ENCODE peak calls at places on chromosomes 1 and 21, in seven cellular contexts. One of them, this sample, is unnamed.

GRCh38 chr21:35358008-35358407 is 308.9 kb upstream of the RUNX1 start:
- DNase-seq in astrocyte of the cerebellum: no peak
- DNase-seq in cardiac fibroblast: no peak
- DNase-seq in endodermal cell: no peak
- DNase-seq in fibroblast of the aortic adventitia: no peak
- DNase-seq in AG04449: no peak
- DNase-seq in stomach: no peak
- DNase-seq in this sample: no peak

GRCh38 chr1:229410692-229411433 is 23.0 kb downstream of the ACTA1 start:
- DNase-seq in astrocyte of the cerebellum: no peak
- DNase-seq in cardiac fibroblast: peak; percentile 62
- DNase-seq in endodermal cell: peak; percentile 82
- DNase-seq in fibroblast of the aortic adventitia: peak; percentile 47
- DNase-seq in AG04449: no peak
- DNase-seq in stomach: peak; percentile 71
- DNase-seq in this sample: no peak

GRCh38 chr1:24279590-24280232 is 39.4 kb upstream of the GRHL3 start:
- DNase-seq in astrocyte of the cerebellum: no peak
- DNase-seq in cardiac fibroblast: no peak
- DNase-seq in endodermal cell: no peak
- DNase-seq in fibroblast of the aortic adventitia: no peak
- DNase-seq in AG04449: no peak
- DNase-seq in stomach: no peak
- DNase-seq in this sample: no peak

GRCh38 chr1:62536865-62537264 is 60.5 kb upstream of the ANGPTL3 start:
- DNase-seq in astrocyte of the cerebellum: no peak
- DNase-seq in cardiac fibroblast: no peak
- DNase-seq in endodermal cell: no peak
- DNase-seq in fibroblast of the aortic adventitia: no peak
- DNase-seq in AG04449: no peak
- DNase-seq in stomach: no peak
- DNase-seq in this sample: no peak

GRCh38 chr1:16925635-16926490 is 4.1 kb downstream of the CROCC start:
- DNase-seq in astrocyte of the cerebellum: no peak
- DNase-seq in cardiac fibroblast: no peak
- DNase-seq in endodermal cell: no peak
- DNase-seq in fibroblast of the aortic adventitia: no peak
- DNase-seq in AG04449: no peak
- DNase-seq in stomach: no peak
- DNase-seq in this sample: no peak

GRCh38 chr1:228336308-228337030 is 70.2 kb downstream of the TRIM11 start:
- DNase-seq in astrocyte of the cerebellum: no peak
- DNase-seq in cardiac fibroblast: peak; percentile 7
- DNase-seq in endodermal cell: no peak
- DNase-seq in fibroblast of the aortic adventitia: no peak
- DNase-seq in AG04449: no peak
- DNase-seq in stomach: no peak
- DNase-seq in this sample: peak; percentile 63

GRCh38 chr1:27787895-27788294 is 14.9 kb downstream of the STX12 start:
- DNase-seq in astrocyte of the cerebellum: peak; percentile 11
- DNase-seq in cardiac fibroblast: peak; percentile 89
- DNase-seq in endodermal cell: no peak
- DNase-seq in fibroblast of the aortic adventitia: peak; percentile 75
- DNase-seq in AG04449: no peak
- DNase-seq in stomach: no peak
- DNase-seq in this sample: no peak

GRCh38 chr1:45386219-45386618 is 46.0 kb upstream of the MUTYH start:
- DNase-seq in astrocyte of the cerebellum: no peak
- DNase-seq in cardiac fibroblast: no peak
- DNase-seq in endodermal cell: no peak
- DNase-seq in fibroblast of the aortic adventitia: no peak
- DNase-seq in AG04449: no peak
- DNase-seq in stomach: no peak
- DNase-seq in this sample: no peak

GRCh38 chr1:87979079-87979478 is 650.4 kb downstream of the LMO4 start:
- DNase-seq in astrocyte of the cerebellum: no peak
- DNase-seq in cardiac fibroblast: no peak
- DNase-seq in endodermal cell: no peak
- DNase-seq in fibroblast of the aortic adventitia: no peak
- DNase-seq in AG04449: no peak
- DNase-seq in stomach: no peak
- DNase-seq in this sample: no peak

GRCh38 chr1:231691618-231692259 is 65.1 kb downstream of the DISC1 start:
- DNase-seq in astrocyte of the cerebellum: no peak
- DNase-seq in cardiac fibroblast: peak; percentile 64
- DNase-seq in endodermal cell: peak; percentile 90
- DNase-seq in fibroblast of the aortic adventitia: peak; percentile 47
- DNase-seq in AG04449: no peak
- DNase-seq in stomach: no peak
- DNase-seq in this sample: no peak

GRCh38 chr1:89407355-89407754 is 43.5 kb downstream of the GBP6 start:
- DNase-seq in astrocyte of the cerebellum: no peak
- DNase-seq in cardiac fibroblast: peak; percentile 49
- DNase-seq in endodermal cell: no peak
- DNase-seq in fibroblast of the aortic adventitia: peak; percentile 39
- DNase-seq in AG04449: no peak
- DNase-seq in stomach: no peak
- DNase-seq in this sample: no peak

GRCh38 chr1:186858923-186859322 is 30.2 kb downstream of the PLA2G4A start:
- DNase-seq in astrocyte of the cerebellum: no peak
- DNase-seq in cardiac fibroblast: peak; percentile 34
- DNase-seq in endodermal cell: no peak
- DNase-seq in fibroblast of the aortic adventitia: peak; percentile 65
- DNase-seq in AG04449: peak; percentile 52
- DNase-seq in stomach: no peak
- DNase-seq in this sample: no peak

GRCh38 chr1:231841616-231842344 is 215.2 kb downstream of the DISC1 start:
- DNase-seq in astrocyte of the cerebellum: no peak
- DNase-seq in cardiac fibroblast: peak; percentile 64
- DNase-seq in endodermal cell: no peak
- DNase-seq in fibroblast of the aortic adventitia: peak; percentile 85
- DNase-seq in AG04449: no peak
- DNase-seq in stomach: no peak
- DNase-seq in this sample: no peak

GRCh38 chr1:2921970-2922686 is 99.1 kb upstream of the ACTRT2 start:
- DNase-seq in astrocyte of the cerebellum: no peak
- DNase-seq in cardiac fibroblast: no peak
- DNase-seq in endodermal cell: no peak
- DNase-seq in fibroblast of the aortic adventitia: no peak
- DNase-seq in AG04449: no peak
- DNase-seq in stomach: no peak
- DNase-seq in this sample: no peak

GRCh38 chr1:214316597-214316996 is 35.6 kb downstream of the SMYD2 start:
- DNase-seq in astrocyte of the cerebellum: peak; percentile 83
- DNase-seq in cardiac fibroblast: no peak
- DNase-seq in endodermal cell: peak; percentile 90
- DNase-seq in fibroblast of the aortic adventitia: no peak
- DNase-seq in AG04449: no peak
- DNase-seq in stomach: no peak
- DNase-seq in this sample: no peak

GRCh38 chr1:53395671-53396215 is 63.5 kb upstream of the DMRTB1 start:
- DNase-seq in astrocyte of the cerebellum: no peak
- DNase-seq in cardiac fibroblast: no peak
- DNase-seq in endodermal cell: no peak
- DNase-seq in fibroblast of the aortic adventitia: no peak
- DNase-seq in AG04449: no peak
- DNase-seq in stomach: no peak
- DNase-seq in this sample: no peak

GRCh38 chr1:176416777-176417176 is 46.2 kb upstream of the PAPPA2 start:
- DNase-seq in astrocyte of the cerebellum: no peak
- DNase-seq in cardiac fibroblast: no peak
- DNase-seq in endodermal cell: peak; percentile 59
- DNase-seq in fibroblast of the aortic adventitia: no peak
- DNase-seq in AG04449: no peak
- DNase-seq in stomach: no peak
- DNase-seq in this sample: no peak

GRCh38 chr1:62728963-62729362 is 40.8 kb upstream of the DOCK7 start:
- DNase-seq in astrocyte of the cerebellum: no peak
- DNase-seq in cardiac fibroblast: no peak
- DNase-seq in endodermal cell: peak; percentile 64
- DNase-seq in fibroblast of the aortic adventitia: no peak
- DNase-seq in AG04449: no peak
- DNase-seq in stomach: no peak
- DNase-seq in this sample: no peak

DNA sequence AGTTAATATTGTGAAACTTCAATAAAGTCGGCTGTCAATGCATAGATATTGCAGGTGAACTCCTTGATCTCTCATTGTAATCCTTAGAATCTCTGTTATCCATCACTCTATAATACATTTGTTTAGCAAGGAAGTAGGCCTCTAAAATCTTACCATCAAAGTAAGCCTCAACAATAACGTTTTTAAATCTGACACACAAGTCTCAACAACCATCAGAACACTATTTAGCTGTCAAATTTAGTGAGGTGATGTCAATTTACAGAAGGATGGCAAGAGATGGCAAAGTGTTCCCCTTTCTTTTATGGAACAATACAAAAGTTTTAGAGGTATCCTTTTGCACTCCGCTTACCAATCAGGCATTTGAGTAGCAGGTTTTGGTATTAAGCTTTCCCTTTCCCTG is 67.6 kb downstream of the RWDD3 start:
- DNase-seq in astrocyte of the cerebellum: no peak
- DNase-seq in cardiac fibroblast: no peak
- DNase-seq in endodermal cell: no peak
- DNase-seq in fibroblast of the aortic adventitia: no peak
- DNase-seq in AG04449: no peak
- DNase-seq in stomach: no peak
- DNase-seq in this sample: no peak
- TF ChIP-seq CTCF in astrocyte of the cerebellum: no peak
- TF ChIP-seq CTCF in cardiac fibroblast: no peak
- TF ChIP-seq CTCF in endodermal cell: no peak
- TF ChIP-seq CTCF in fibroblast of the aortic adventitia: no peak
- TF ChIP-seq CTCF in AG04449: no peak
- TF ChIP-seq CTCF in stomach: no peak
- TF ChIP-seq CTCF in this sample: no peak

GRCh38 chr1:11337536-11338350 is 64.7 kb downstream of the UBIAD1 start:
- DNase-seq in astrocyte of the cerebellum: no peak
- DNase-seq in cardiac fibroblast: peak; percentile 38
- DNase-seq in endodermal cell: peak; percentile 92
- DNase-seq in fibroblast of the aortic adventitia: peak; percentile 8
- DNase-seq in AG04449: no peak
- DNase-seq in stomach: peak; percentile 48
- DNase-seq in this sample: no peak
- TF ChIP-seq CTCF in astrocyte of the cerebellum: peak; percentile 86
- TF ChIP-seq CTCF in cardiac fibroblast: peak; percentile 88
- TF ChIP-seq CTCF in endodermal cell: peak; percentile 99
- TF ChIP-seq CTCF in fibroblast of the aortic adventitia: peak; percentile 67
- TF ChIP-seq CTCF in AG04449: peak; percentile 84
- TF ChIP-seq CTCF in stomach: no peak
- TF ChIP-seq CTCF in this sample: peak; percentile 95

GRCh38 chr1:14440166-14440565 is 158.3 kb upstream of the KAZN start:
- DNase-seq in astrocyte of the cerebellum: no peak
- DNase-seq in cardiac fibroblast: no peak
- DNase-seq in endodermal cell: no peak
- DNase-seq in fibroblast of the aortic adventitia: no peak
- DNase-seq in AG04449: no peak
- DNase-seq in stomach: no peak
- DNase-seq in this sample: no peak

GRCh38 chr1:14439015-14439414 is 159.5 kb upstream of the KAZN start:
- DNase-seq in astrocyte of the cerebellum: no peak
- DNase-seq in cardiac fibroblast: no peak
- DNase-seq in endodermal cell: no peak
- DNase-seq in fibroblast of the aortic adventitia: no peak
- DNase-seq in AG04449: no peak
- DNase-seq in stomach: no peak
- DNase-seq in this sample: no peak

GRCh38 chr1:14438127-14438769 is 160.2 kb upstream of the KAZN start:
- DNase-seq in astrocyte of the cerebellum: no peak
- DNase-seq in cardiac fibroblast: no peak
- DNase-seq in endodermal cell: no peak
- DNase-seq in fibroblast of the aortic adventitia: no peak
- DNase-seq in AG04449: no peak
- DNase-seq in stomach: no peak
- DNase-seq in this sample: no peak

GRCh38 chr1:14437410-14437913 is 161.0 kb upstream of the KAZN start:
- DNase-seq in astrocyte of the cerebellum: no peak
- DNase-seq in cardiac fibroblast: no peak
- DNase-seq in endodermal cell: no peak
- DNase-seq in fibroblast of the aortic adventitia: no peak
- DNase-seq in AG04449: no peak
- DNase-seq in stomach: no peak
- DNase-seq in this sample: no peak

DNA sequence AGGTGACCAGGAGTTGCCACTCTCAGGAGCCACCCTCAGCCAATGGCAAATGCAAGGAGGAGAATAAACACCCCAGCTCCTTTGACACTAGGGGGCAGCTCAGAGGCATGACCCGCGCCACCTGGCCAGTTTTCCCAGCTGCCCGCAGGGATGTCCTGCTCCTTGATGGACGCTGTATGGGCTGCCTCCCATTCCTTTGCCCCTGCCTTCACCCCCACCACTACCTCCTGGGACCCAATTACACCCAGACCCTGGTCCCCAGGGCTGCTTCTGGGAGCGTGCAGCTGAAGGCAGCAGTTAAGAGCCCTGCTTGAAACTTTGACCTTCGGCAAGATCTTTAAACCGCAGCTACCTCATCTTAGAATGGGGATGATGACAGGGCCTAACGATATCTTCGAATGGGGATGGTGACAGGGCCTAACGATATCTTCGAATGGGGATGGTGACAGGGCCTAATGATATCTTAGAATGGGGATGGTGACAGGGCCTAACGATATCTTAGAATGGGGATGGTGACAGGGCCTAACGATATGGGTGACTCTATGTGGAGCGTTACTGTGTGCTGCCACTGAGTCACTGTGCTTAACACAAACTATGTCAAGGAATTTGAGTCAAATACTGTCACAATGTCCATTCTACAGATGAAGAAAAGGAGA is 163.0 kb upstream of the KAZN start:
- DNase-seq in astrocyte of the cerebellum: no peak
- DNase-seq in cardiac fibroblast: no peak
- DNase-seq in endodermal cell: peak; percentile 88
- DNase-seq in fibroblast of the aortic adventitia: no peak
- DNase-seq in AG04449: no peak
- DNase-seq in stomach: no peak
- DNase-seq in this sample: no peak
- TF ChIP-seq CTCF in astrocyte of the cerebellum: no peak
- TF ChIP-seq CTCF in cardiac fibroblast: no peak
- TF ChIP-seq CTCF in endodermal cell: peak; percentile 83
- TF ChIP-seq CTCF in fibroblast of the aortic adventitia: no peak
- TF ChIP-seq CTCF in AG04449: no peak
- TF ChIP-seq CTCF in stomach: no peak
- TF ChIP-seq CTCF in this sample: peak; percentile 49

DNA sequence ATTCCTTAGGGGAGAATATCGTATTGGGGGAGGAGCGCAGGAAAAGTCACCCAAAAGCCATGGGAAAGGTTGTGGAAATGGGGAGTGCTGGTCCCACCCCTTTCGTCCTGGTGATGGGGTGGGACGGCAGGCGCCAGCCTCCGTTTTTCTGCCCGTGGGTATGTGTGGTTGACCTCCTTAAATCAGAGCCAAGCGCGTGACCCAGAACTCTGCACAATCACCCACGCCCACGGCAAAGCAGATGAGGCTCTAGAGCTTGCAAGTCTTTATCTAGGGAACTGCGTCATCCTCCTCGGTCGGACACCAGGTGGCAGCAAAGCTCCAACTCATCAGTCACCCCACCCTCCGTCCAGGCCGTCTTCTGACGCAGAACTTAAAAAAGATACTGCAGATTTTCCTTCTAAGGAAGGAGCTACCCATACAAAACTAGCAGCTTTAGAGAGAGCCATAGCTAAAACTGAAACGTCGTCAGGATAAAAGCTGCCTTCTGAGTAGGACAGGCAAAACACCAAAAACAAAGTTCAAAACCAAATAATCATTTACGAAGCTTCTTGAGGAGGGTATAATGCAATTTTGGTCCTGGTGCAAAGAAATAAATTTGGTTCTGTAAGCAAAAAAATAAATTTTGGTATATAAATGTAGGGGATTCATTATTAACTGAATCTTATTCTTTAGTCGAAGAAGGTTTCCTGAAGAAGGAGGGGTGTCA is 62.0 kb downstream of the TBX19 start:
- DNase-seq in astrocyte of the cerebellum: peak; percentile 81
- DNase-seq in cardiac fibroblast: peak; percentile 96
- DNase-seq in endodermal cell: peak; percentile 93
- DNase-seq in fibroblast of the aortic adventitia: peak; percentile 96
- DNase-seq in AG04449: peak; percentile 59
- DNase-seq in stomach: peak; percentile 87
- DNase-seq in this sample: peak; percentile 83
- TF ChIP-seq CTCF in astrocyte of the cerebellum: peak; percentile 61
- TF ChIP-seq CTCF in cardiac fibroblast: peak; percentile 79
- TF ChIP-seq CTCF in endodermal cell: peak; percentile 92
- TF ChIP-seq CTCF in fibroblast of the aortic adventitia: peak; percentile 78
- TF ChIP-seq CTCF in AG04449: peak; percentile 87
- TF ChIP-seq CTCF in stomach: no peak
- TF ChIP-seq CTCF in this sample: peak; percentile 90

This sample was measured in type B pancreatic cell.